ENCODE peak calls at places on chromosomes 4 and X, in five cellular contexts. Q is PC-3, B is lower leg skin, X is A673, Y is tibial artery. A is an unnamed sample.

GRCh38 chrX:74493806-74494205 is 72.5 kb downstream of the SLC16A2 start:
- DNase-seq in B (no peak), Q (no peak), Y (no peak), X (no peak), A (no peak)

GRCh38 chrX:72351606-72352338 is 46.1 kb upstream of the CITED1 start:
- DNase-seq in X (no peak), Y (no peak), B (no peak), Q (no peak), A (no peak)

GRCh38 chr4:165783626-165784025 is 89.4 kb upstream of the TLL1 start:
- DNase-seq in Y (no peak), Q (no peak), X (no peak), B (no peak), A (no peak)

GRCh38 chrX:150460063-150460462 is 96.9 kb downstream of the MAMLD1 start:
- DNase-seq in Y (no peak), Q (no peak), B (no peak), X (no peak), A (no peak)

GRCh38 chr4:21948347-21949072 is at the start of gene KCNIP4:
- DNase-seq in Q (no peak), B (no peak), X (peak), Y (no peak), A (peak)

GRCh38 chr4:125762537-125762936 is 447.8 kb downstream of the FAT4 start:
- DNase-seq in Y (no peak), Q (peak), X (no peak), B (no peak), A (no peak)

GRCh38 chr4:1029536-1029935 is 18.1 kb downstream of the FGFRL1 start:
- DNase-seq in B (no peak), X (no peak), Y (no peak), Q (no peak), A (no peak)

GRCh38 chr4:3436048-3436797 is 5.5 kb upstream of the HGFAC start:
- DNase-seq in Q (no peak), X (no peak), Y (no peak), B (no peak), A (peak)

GRCh38 chr4:188949608-188950007 is 810.4 kb downstream of the TRIML1 start:
- DNase-seq in B (no peak), Y (no peak), Q (no peak), X (no peak), A (no peak)

GRCh38 chr4:110309686-110310085 is 111.3 kb upstream of the ELOVL6 start:
- DNase-seq in X (peak), Q (no peak), Y (no peak), B (no peak), A (no peak)

GRCh38 chrX:13153796-13154195 is 109.4 kb upstream of the FAM9C start:
- DNase-seq in Q (no peak), Y (peak), B (no peak), X (no peak), A (peak)

GRCh38 chrX:19751068-19751467 is 136.3 kb downstream of the SH3KBP1 start:
- DNase-seq in Q (peak), Y (no peak), B (no peak), X (no peak), A (peak)

GRCh38 chr4:85125688-85126087 is 159.2 kb upstream of the WDFY3 start:
- DNase-seq in Q (no peak), X (no peak), B (no peak), Y (no peak), A (no peak)

GRCh38 chrX:140433582-140433981 is 71.3 kb downstream of the SOX3 start:
- DNase-seq in B (no peak), Q (no peak), X (no peak), Y (no peak), A (no peak)

GRCh38 chrX:42664706-42665105 is 113.3 kb downstream of the PPP1R2C start:
- DNase-seq in X (peak), B (no peak), Y (no peak), Q (no peak), A (no peak)

GRCh38 chrX:130877892-130878321 is 25.1 kb downstream of the ENOX2 start:
- DNase-seq in X (no peak), Y (no peak), Q (no peak), B (no peak), A (no peak)

GRCh38 chr4:3386486-3386885 is 55.3 kb upstream of the HGFAC start:
- DNase-seq in B (no peak), Q (no peak), X (no peak), Y (peak), A (peak)

GRCh38 chrX:39755152-39756032 is 342.4 kb downstream of the BCOR start:
- DNase-seq in Y (peak), Q (peak), B (peak), X (peak), A (peak)

GRCh38 chr4:2402053-2402452 is 16.4 kb downstream of the ZFYVE28 start:
- DNase-seq in Y (peak), Q (peak), B (no peak), X (peak), A (peak)

GRCh38 chr4:155066871-155067270 is 141.6 kb upstream of the NPY2R start:
- DNase-seq in Q (no peak), X (no peak), Y (no peak), B (no peak), A (no peak)

GRCh38 chr4:128006592-128006991 is 41.4 kb downstream of the ABHD18 start:
- DNase-seq in B (no peak), Q (no peak), X (no peak), Y (no peak), A (peak)

GRCh38 chrX:118219866-118220265 is 103.3 kb upstream of the KLHL13 start:
- DNase-seq in B (no peak), Y (no peak), X (no peak), Q (no peak), A (no peak)

GRCh38 chr4:33722254-33722653 is 2522.1 kb downstream of the ARAP2 start:
- DNase-seq in Q (no peak), B (peak), Y (no peak), X (no peak), A (no peak)

GRCh38 chr4:1799364-1799996 is 6.4 kb downstream of the FGFR3 start:
- DNase-seq in B (no peak), Y (no peak), X (no peak), Q (no peak), A (no peak)

GRCh38 chr4:27787195-27787594 is 926.6 kb downstream of the STIM2 start:
- DNase-seq in Y (no peak), X (no peak), B (no peak), Q (peak), A (peak)

GRCh38 chr4:159289682-159290081 is 186.8 kb downstream of the RAPGEF2 start:
- DNase-seq in B (no peak), Y (no peak), X (no peak), Q (no peak), A (no peak)

GRCh38 chrX:119218198-119218597 is 17.9 kb upstream of the PGRMC1 start:
- DNase-seq in B (no peak), X (peak), Q (peak), Y (no peak), A (peak)

GRCh38 chrX:46447384-46447783 is 97.8 kb downstream of the ZNF674 start:
- DNase-seq in Q (peak), Y (no peak), B (no peak), X (peak), A (peak)

GRCh38 chr4:10312568-10312967 is 144.7 kb downstream of the ZNF518B start:
- DNase-seq in X (no peak), B (no peak), Q (no peak), Y (no peak), A (peak)

GRCh38 chrX:48493890-48494364 is 14.9 kb upstream of the PORCN start:
- DNase-seq in Q (peak), X (peak), Y (no peak), B (no peak), A (peak)
- TF ChIP-seq CTCF in Q (peak), X (peak), Y (no peak), B (no peak), A (peak)

GRCh38 chrX:136168929-136169735 is 21.8 kb downstream of the FHL1 start:
- DNase-seq in X (peak), B (no peak), Q (peak), Y (peak), A (peak)

GRCh38 chrX:136171420-136171819 is 24.1 kb downstream of the FHL1 start:
- DNase-seq in Q (no peak), Y (no peak), X (no peak), B (no peak), A (no peak)

GRCh38 chrX:136166221-136166855 is 19.0 kb downstream of the FHL1 start:
- DNase-seq in Y (no peak), Q (peak), X (peak), B (no peak), A (peak)

GRCh38 chrX:136170109-136170800 is 22.9 kb downstream of the FHL1 start:
- DNase-seq in X (no peak), B (no peak), Y (no peak), Q (no peak), A (no peak)
- H3K4me3 ChIP-seq in X (no peak), B (no peak), Y (peak), Q (no peak), A (no peak)

GRCh38 chr4:75046641-75047040 is 113.7 kb downstream of the PARM1 start:
- DNase-seq in Q (no peak), B (no peak), X (no peak), Y (no peak), A (no peak)

GRCh38 chr4:75042601-75043208 is 109.8 kb downstream of the PARM1 start:
- DNase-seq in Q (no peak), B (no peak), Y (no peak), X (no peak), A (no peak)

GRCh38 chr4:75046226-75046625 is 113.3 kb downstream of the PARM1 start:
- DNase-seq in X (no peak), B (no peak), Q (no peak), Y (no peak), A (no peak)

GRCh38 chr4:75051431-75051830 is 118.5 kb downstream of the PARM1 start:
- DNase-seq in X (no peak), Y (no peak), Q (no peak), B (no peak), A (no peak)

DNA sequence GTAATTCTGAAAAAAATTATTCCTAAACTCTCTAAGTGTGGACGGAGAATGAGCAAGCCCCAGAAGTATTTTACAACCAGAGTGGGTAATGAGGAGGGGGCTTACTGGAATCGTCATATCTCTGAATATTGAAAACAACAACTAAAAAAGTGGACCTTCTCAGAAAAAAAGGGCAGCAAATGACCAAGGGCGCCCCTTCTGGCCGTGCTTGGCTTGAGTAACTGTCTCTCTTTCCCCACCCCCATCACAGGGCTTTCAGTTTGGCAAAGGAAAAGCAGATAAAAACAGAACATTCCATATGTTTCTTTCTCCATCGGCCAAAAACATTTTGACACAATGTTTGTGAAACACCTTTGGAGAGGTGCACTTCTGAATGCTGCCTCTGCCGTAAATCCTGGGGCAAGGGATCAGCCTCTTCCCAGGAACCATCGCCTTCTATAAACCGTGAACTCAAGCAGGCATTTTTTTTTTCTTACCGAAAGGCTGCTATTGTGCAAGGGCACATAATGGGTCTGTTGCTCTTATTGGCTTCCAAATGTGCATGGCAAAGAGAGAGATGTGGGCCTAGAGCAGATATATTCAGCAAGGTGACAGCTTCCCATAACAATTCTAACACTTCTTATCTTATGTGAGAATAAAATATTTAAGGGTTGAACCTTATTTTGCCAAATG is 115.4 kb downstream of the PARM1 start:
- DNase-seq in Q (peak), X (no peak), Y (no peak), B (no peak), A (no peak)
- TF ChIP-seq CTCF in Q (peak), X (peak), Y (no peak), B (no peak), A (no peak)

GRCh38 chrX:153225438-153226098 is 46.5 kb downstream of the MAGEA1 start:
- DNase-seq in Q (no peak), B (no peak), X (no peak), Y (no peak), A (no peak)

DNA sequence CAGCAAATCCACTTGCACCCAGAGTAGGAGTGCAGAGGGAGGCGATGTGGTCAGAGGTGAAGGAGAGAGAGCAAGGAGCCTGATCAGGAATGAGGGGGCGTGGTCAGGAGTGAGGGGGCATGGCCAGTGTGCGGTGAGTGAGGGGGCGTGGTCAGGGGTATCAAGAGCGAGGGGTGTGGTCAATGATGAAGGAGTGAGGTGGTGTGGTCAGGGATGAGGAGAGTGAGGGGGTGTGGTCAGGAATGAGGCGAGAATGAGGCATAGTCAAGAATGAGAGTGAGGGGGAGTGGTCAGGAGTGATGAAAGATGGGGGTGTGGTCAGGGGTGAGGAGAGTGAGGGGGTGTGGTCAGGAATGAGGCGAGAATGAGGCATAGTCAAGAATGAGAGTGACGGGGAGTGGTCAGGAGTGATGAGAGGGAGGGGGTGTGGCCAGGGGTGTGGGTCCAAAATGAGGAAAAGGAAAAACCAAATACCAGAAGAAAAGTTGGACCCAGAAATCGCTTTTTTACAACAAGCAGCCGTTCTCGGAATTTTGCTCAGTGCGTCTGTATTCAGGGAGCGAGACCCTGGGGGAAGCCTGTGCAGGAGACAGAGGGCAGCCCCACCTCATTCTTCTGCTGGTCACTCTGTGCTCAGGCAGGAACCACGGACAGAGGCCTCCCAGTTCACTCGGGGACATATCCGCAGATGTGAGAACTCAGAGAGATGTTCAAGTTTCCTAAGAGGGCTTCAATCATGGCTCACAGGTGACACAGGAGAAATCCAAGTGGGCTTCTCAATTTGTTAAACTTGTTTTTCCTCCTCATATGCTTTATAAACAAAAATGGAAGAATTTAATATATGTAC is 47.5 kb downstream of the MAGEA1 start:
- DNase-seq in B (no peak), Q (peak), X (peak), Y (peak), A (peak)
- H3K4me3 ChIP-seq in B (no peak), Q (no peak), X (no peak), Y (no peak), A (no peak)

GRCh38 chr4:8168232-8168631 is 9.6 kb upstream of the ABLIM2 start:
- DNase-seq in Q (no peak), Y (no peak), B (no peak), X (no peak), A (no peak)
- TF ChIP-seq CTCF in Q (peak), Y (no peak), B (no peak), X (peak), A (peak)

GRCh38 chr4:113784497-113785254 is 23.1 kb upstream of the CAMK2D start:
- DNase-seq in Y (no peak), X (peak), Q (peak), B (no peak), A (peak)
- H3K4me3 ChIP-seq in Y (no peak), X (no peak), Q (no peak), B (no peak), A (no peak)

GRCh38 chr4:123997116-123997515 is 600.5 kb downstream of the SPRY1 start:
- DNase-seq in B (no peak), X (peak), Q (peak), Y (no peak), A (no peak)
- TF ChIP-seq CTCF in B (no peak), X (no peak), Q (no peak), Y (no peak), A (no peak)

GRCh38 chrX:17380221-17380620 is 5.2 kb downstream of the NHS start:
- DNase-seq in Y (no peak), Q (no peak), B (no peak), X (no peak), A (peak)

GRCh38 chrX:17375631-17376380 is 806 bp downstream of the NHS start:
- DNase-seq in Q (peak), Y (peak), B (no peak), X (no peak), A (peak)

GRCh38 chrX:17376381-17377046 is 1.5 kb downstream of the NHS start:
- DNase-seq in Q (peak), X (no peak), Y (peak), B (no peak), A (peak)

GRCh38 chrX:17377047-17377692 is 2.2 kb downstream of the NHS start:
- DNase-seq in X (no peak), Y (peak), Q (no peak), B (peak), A (peak)

GRCh38 chrX:17377795-17378194 is 2.8 kb downstream of the NHS start:
- DNase-seq in Q (no peak), Y (no peak), X (no peak), B (no peak), A (peak)
- H3K4me3 ChIP-seq in Q (peak), Y (peak), X (no peak), B (no peak), A (peak)

DNA sequence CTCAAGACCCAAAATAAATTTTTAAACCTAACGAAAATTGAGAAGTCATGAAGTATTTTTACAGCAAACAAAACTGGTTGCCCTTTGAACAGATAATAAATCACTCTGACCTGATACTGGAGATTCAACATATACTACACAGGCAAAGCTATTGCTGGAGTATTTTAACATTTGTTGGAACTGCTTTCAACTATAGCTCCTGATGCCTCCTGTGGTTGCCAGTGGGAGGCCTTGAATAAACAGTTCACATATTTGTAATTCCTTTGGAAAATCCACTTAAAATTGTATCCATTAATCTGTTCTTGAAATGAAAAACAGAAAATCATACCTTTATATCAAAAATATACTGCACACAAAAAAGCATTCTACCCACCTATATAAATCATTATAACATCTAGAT is 605.1 kb downstream of the KCTD8 start:
- DNase-seq in B (no peak), X (no peak), Q (peak), Y (no peak), A (no peak)
- TF ChIP-seq CTCF in B (no peak), X (no peak), Q (peak), Y (no peak), A (peak)

GRCh38 chr4:141133146-141134006 is at the start of gene RNF150:
- DNase-seq in Y (peak), X (peak), B (peak), Q (peak), A (peak)

GRCh38 chr4:141131738-141132688 is 1.3 kb downstream of the RNF150 start:
- DNase-seq in Q (no peak), B (no peak), X (peak), Y (no peak), A (no peak)

GRCh38 chr4:141132689-141133145 is 552 bp downstream of the RNF150 start:
- DNase-seq in X (peak), B (no peak), Y (no peak), Q (no peak), A (no peak)

GRCh38 chr4:141134051-141134450 is 782 bp upstream of the RNF150 start:
- DNase-seq in Y (no peak), Q (no peak), B (no peak), X (peak), A (no peak)

GRCh38 chr4:141130947-141131545 is 2.2 kb downstream of the RNF150 start:
- DNase-seq in Q (no peak), B (no peak), X (no peak), Y (no peak), A (no peak)
- H3K4me3 ChIP-seq in Q (no peak), B (no peak), X (no peak), Y (peak), A (no peak)